ENCODE peak calls at places on chromosomes 6 and 20, in four cellular contexts. P is HCT116, J is BJ, V is psoas muscle. I is an unnamed sample.

GRCh38 chr20:43843096-43843964 is 71.3 kb upstream of the TOX2 start:
- DNase-seq in P (no peak), J (peak), V (no peak), I (no peak)

GRCh38 chr20:43909720-43910119 is 4.9 kb upstream of the TOX2 start:
- DNase-seq in P (no peak), V (no peak), J (no peak), I (no peak)

GRCh38 chr6:133707456-133707855 is 181.5 kb upstream of the TCF21 start:
- DNase-seq in P (no peak), V (no peak), J (peak), I (no peak)

GRCh38 chr6:39493174-39493573 is 170.7 kb upstream of the KCNK16 start:
- DNase-seq in P (no peak), J (no peak), V (no peak), I (no peak)

GRCh38 chr6:38443341-38443740 is 196.4 kb downstream of the BTBD9 start:
- DNase-seq in J (no peak), V (no peak), P (no peak), I (no peak)

GRCh38 chr6:37517411-37517812 is 17.7 kb upstream of the CCDC167 start:
- DNase-seq in J (peak), V (no peak), P (no peak), I (peak)

GRCh38 chr20:57388953-57389694 is 2.1 kb upstream of the RBM38 start:
- DNase-seq in J (peak), P (peak), V (peak), I (peak)

GRCh38 chr20:37522258-37523011 is 1.4 kb downstream of the NNAT start:
- DNase-seq in J (no peak), P (no peak), V (peak), I (no peak)

GRCh38 chr6:153018355-153018754 is 15.8 kb upstream of the MTRF1L start:
- DNase-seq in P (no peak), J (no peak), V (no peak), I (no peak)

GRCh38 chr6:170069611-170070010 is 221.3 kb downstream of the DLL1 start:
- DNase-seq in J (no peak), V (no peak), P (no peak), I (no peak)
- TF ChIP-seq CTCF in J (no peak), V (no peak), P (no peak), I (no peak)

GRCh38 chr20:48891235-48892048 is 30.1 kb upstream of the ARFGEF2 start:
- DNase-seq in P (no peak), V (no peak), J (no peak), I (no peak)
- TF ChIP-seq CTCF in P (no peak), V (no peak), J (no peak), I (no peak)

GRCh38 chr20:19603390-19603753 is 154.7 kb upstream of the RIN2 start:
- DNase-seq in V (no peak), J (no peak), P (no peak), I (no peak)
- TF ChIP-seq CTCF in V (no peak), J (no peak), P (no peak), I (no peak)

DNA sequence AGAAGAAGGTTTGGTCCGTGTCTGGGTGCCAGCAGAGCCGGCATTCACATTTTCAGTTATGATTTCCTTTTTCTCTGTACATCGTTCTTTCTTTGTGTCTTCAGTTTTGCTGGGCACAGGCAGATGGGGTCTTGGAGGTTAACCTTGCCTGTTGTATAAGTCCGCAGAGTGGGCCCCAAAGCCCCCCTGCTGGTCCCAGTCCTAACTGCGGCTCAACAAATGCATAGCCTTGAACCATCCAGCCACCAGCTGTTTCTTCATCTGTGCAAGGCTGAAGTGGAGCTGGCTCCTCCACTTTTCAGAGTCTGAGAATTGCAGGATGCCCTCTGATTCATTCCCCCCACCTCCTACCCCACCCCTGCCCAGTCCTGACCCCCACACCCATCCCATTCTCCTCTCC is 386.3 kb upstream of the SULF2 start:
- DNase-seq in J (no peak), V (no peak), P (no peak), I (no peak)
- TF ChIP-seq CTCF in J (no peak), V (no peak), P (no peak), I (no peak)

DNA sequence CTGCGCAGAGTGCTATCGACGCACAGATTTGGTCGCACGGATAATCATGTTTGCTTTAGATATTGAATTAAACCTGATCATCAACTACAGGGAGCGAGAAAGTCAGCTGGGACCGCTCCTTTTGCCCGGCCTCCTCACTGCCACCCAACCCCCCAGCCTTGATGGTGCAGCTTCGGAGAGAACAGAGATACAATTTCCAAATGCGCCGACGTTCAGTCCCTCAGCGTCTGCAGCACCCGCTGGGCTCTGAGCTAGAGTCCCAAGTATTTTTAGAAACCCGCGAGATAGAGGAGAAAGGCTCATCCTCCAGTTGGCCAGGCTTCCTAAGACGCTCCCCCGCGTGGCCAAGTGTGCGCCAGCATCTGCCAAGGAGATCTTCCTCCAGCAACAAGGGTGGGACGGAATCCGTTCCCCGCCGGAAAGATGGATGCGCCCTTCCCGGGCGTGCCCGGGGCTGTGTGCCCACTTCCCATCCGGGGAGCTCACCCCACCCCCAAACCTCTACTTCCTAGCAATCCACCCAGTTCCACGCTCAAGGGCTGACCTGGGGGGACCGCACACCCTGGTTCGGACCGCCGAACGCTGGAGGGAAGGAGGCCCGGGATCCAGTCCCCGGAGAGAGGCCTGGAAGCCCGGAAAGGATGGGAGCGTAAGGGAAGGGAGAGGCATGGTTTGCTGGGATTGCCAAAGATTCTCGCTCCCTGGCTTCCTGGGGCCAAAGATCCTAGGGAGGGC is 4.1 kb downstream of the NKX2-2 start:
- DNase-seq in J (no peak), P (no peak), V (no peak), I (no peak)
- TF ChIP-seq CTCF in J (peak), P (no peak), V (no peak), I (peak)

I was measured in chondrocyte.